ENCODE peak calls at places on chromosome 12, in four cellular contexts. W, O, Z and H are unnamed samples.

GRCh38 chr12:90065301-90065801 is 356.7 kb upstream of the ATP2B1 start:
- DNase-seq in W (no peak), O (peak), Z (no peak), H (no peak)

GRCh38 chr12:30979371-30980259 is 53.1 kb downstream of the TSPAN11 start:
- DNase-seq in W (no peak), O (no peak), Z (no peak), H (no peak)

GRCh38 chr12:46494424-46494823 is 121.9 kb upstream of the SLC38A2 start:
- DNase-seq in W (no peak), O (peak), Z (no peak), H (no peak)

GRCh38 chr12:131598717-131599116 is 112.2 kb upstream of the SFSWAP start:
- DNase-seq in W (no peak), O (no peak), Z (no peak), H (no peak)

GRCh38 chr12:132422057-132423043 is 67.6 kb upstream of the FBRSL1 start:
- DNase-seq in W (no peak), O (no peak), Z (no peak), H (no peak)

GRCh38 chr12:79203103-79203502 is 338.5 kb downstream of the SYT1 start:
- DNase-seq in W (no peak), O (no peak), Z (no peak), H (no peak)

GRCh38 chr12:114439833-114440449 is 34.0 kb upstream of the TBX5 start:
- DNase-seq in W (no peak), O (no peak), Z (no peak), H (no peak)

GRCh38 chr12:122980192-122981035 is at the start of gene ARL6IP4:
- DNase-seq in W (peak), O (peak), Z (peak), H (no peak)

GRCh38 chr12:85821759-85822158 is 14.4 kb downstream of the RASSF9 start:
- DNase-seq in W (no peak), O (no peak), Z (no peak), H (no peak)

GRCh38 chr12:75705749-75706719 is 194.6 kb upstream of the KRR1 start:
- DNase-seq in W (peak), O (peak), Z (no peak), H (no peak)

GRCh38 chr12:84919271-84919670 is 6.7 kb upstream of the SLC6A15 start:
- DNase-seq in W (no peak), O (peak), Z (no peak), H (no peak)

GRCh38 chr12:75720807-75721206 is 209.4 kb upstream of the KRR1 start:
- DNase-seq in W (peak), O (no peak), Z (no peak), H (no peak)

GRCh38 chr12:79635676-79636075 is 55.1 kb downstream of the PAWR start:
- DNase-seq in W (no peak), O (peak), Z (no peak), H (no peak)

GRCh38 chr12:123713398-123714301 is 1.5 kb downstream of the ATP6V0A2 start:
- DNase-seq in W (no peak), O (peak), Z (no peak), H (no peak)

GRCh38 chr12:104846056-104846762 is 111.9 kb downstream of the SLC41A2 start:
- DNase-seq in W (no peak), O (peak), Z (no peak), H (no peak)

GRCh38 chr12:101051151-101051550 is 158.9 kb downstream of the SLC5A8 start:
- DNase-seq in W (no peak), O (no peak), Z (no peak), H (no peak)

GRCh38 chr12:111330800-111331752 is 37.8 kb downstream of the PHETA1 start:
- DNase-seq in W (peak), O (peak), Z (no peak), H (no peak)

GRCh38 chr12:53849113-53849512 is 89.5 kb upstream of the HOXC13 start:
- DNase-seq in W (no peak), O (no peak), Z (no peak), H (no peak)

GRCh38 chr12:102172436-102172835 is 25.2 kb downstream of the PMCH start:
- DNase-seq in W (no peak), O (peak), Z (no peak), H (no peak)

GRCh38 chr12:29282452-29282851 is 98.5 kb downstream of the ERGIC2 start:
- DNase-seq in W (no peak), O (no peak), Z (no peak), H (no peak)